ENCODE peak calls at places on chromosomes 11 and 22, in ten cellular contexts. T is SK-N-SH; I is vagina; R is aorta; Z is neuronal stem cell; X is heart right ventricle; U is PC-3; W is Peyer's patch; F is left ventricle myocardium inferior; D is CD8-positive, alpha-beta T cell. L is an unnamed sample.

GRCh38 chr11:36532908-36533601 is 23.0 kb upstream of the TRAF6 start:
- DNase-seq in F (no peak), X (no peak), D (no peak), I (no peak), T (peak; percentile 51), Z (no peak), U (no peak), W (no peak), R (no peak), L (no peak)

GRCh38 chr11:12056112-12056511 is 47.7 kb upstream of the DKK3 start:
- DNase-seq in R (no peak), T (no peak), W (no peak), Z (no peak), F (no peak), D (no peak), U (no peak), I (no peak), X (no peak), L (no peak)

GRCh38 chr11:1200611-1201191 is 22.2 kb upstream of the MUC5B start:
- DNase-seq in F (peak; percentile 6), I (no peak), U (peak; percentile 12), T (no peak), Z (no peak), D (no peak), X (no peak), W (no peak), R (peak; percentile 35), L (no peak)

GRCh38 chr11:73667906-73668305 is 21.5 kb downstream of the PLEKHB1 start:
- DNase-seq in U (no peak), Z (no peak), W (no peak), F (no peak), D (no peak), X (no peak), T (no peak), R (no peak), I (no peak), L (no peak)

GRCh38 chr22:48941903-48942625 is 885.6 kb downstream of the BRD1 start:
- DNase-seq in F (no peak), T (no peak), R (no peak), W (no peak), U (no peak), I (peak; percentile 90), D (no peak), X (no peak), Z (no peak), L (no peak)

GRCh38 chr11:61602775-61603569 is 22.1 kb upstream of the SYT7 start:
- DNase-seq in T (peak; percentile 89), X (peak; percentile 65), R (peak; percentile 81), Z (no peak), I (no peak), U (peak; percentile 80), W (no peak), F (peak; percentile 79), D (no peak), L (peak; percentile 68)

GRCh38 chr11:12410006-12410728 is 32.8 kb downstream of the PARVA start:
- DNase-seq in W (no peak), F (no peak), X (no peak), U (peak; percentile 30), T (peak; percentile 30), R (no peak), D (no peak), I (no peak), Z (no peak), L (no peak)

GRCh38 chr22:32564170-32565001 is 89.8 kb downstream of the FBXO7 start:
- DNase-seq in I (no peak), W (no peak), F (no peak), U (no peak), X (no peak), D (no peak), Z (no peak), R (no peak), T (no peak), L (no peak)

GRCh38 chr11:78414321-78415051 is 3.1 kb downstream of the GAB2 start:
- DNase-seq in R (no peak), Z (no peak), U (peak; percentile 64), D (no peak), F (no peak), W (no peak), I (no peak), T (peak; percentile 30), X (no peak), L (peak; percentile 47)

GRCh38 chr11:66338276-66339162 is 2.3 kb upstream of the RIN1 start:
- DNase-seq in W (no peak), Z (no peak), I (no peak), U (no peak), F (no peak), R (no peak), D (no peak), T (no peak), X (no peak), L (no peak)

GRCh38 chr11:125625225-125625593 is 246 bp downstream of the CHEK1 start:
- DNase-seq in R (no peak), T (no peak), Z (no peak), F (no peak), W (no peak), I (no peak), X (no peak), U (no peak), D (no peak), L (no peak)

GRCh38 chr11:23859087-23859486 is 637.8 kb upstream of the LUZP2 start:
- DNase-seq in T (no peak), R (no peak), W (no peak), F (no peak), U (no peak), D (no peak), X (no peak), Z (no peak), I (no peak), L (no peak)

GRCh38 chr11:23540101-23540561 is 679.9 kb upstream of the CCDC179 start:
- DNase-seq in F (no peak), R (no peak), T (peak; percentile 66), Z (peak; percentile 57), I (no peak), X (no peak), U (peak; percentile 79), D (no peak), W (no peak), L (peak; percentile 63)

GRCh38 chr22:50702261-50702671 is 29.6 kb downstream of the SHANK3 start:
- DNase-seq in D (no peak), U (no peak), I (no peak), T (no peak), R (peak; percentile 17), Z (no peak), X (no peak), W (no peak), F (no peak), L (no peak)

GRCh38 chr11:10505278-10506012 is 35.5 kb downstream of the RNF141 start:
- DNase-seq in I (no peak), R (no peak), Z (no peak), U (no peak), X (no peak), F (no peak), D (no peak), W (no peak), T (no peak), L (no peak)

GRCh38 chr11:130528862-130529261 is 80.4 kb downstream of the ADAMTS15 start:
- DNase-seq in U (peak; percentile 23), Z (no peak), D (no peak), R (no peak), W (no peak), T (no peak), F (no peak), X (no peak), I (no peak), L (no peak)

GRCh38 chr11:130528301-130528651 is 79.8 kb downstream of the ADAMTS15 start:
- DNase-seq in R (no peak), T (no peak), D (no peak), U (peak; percentile 73), F (no peak), Z (no peak), W (no peak), I (no peak), X (no peak), L (no peak)

GRCh38 chr11:130531061-130531460 is 82.6 kb downstream of the ADAMTS15 start:
- DNase-seq in W (no peak), D (no peak), R (no peak), X (no peak), F (no peak), Z (no peak), T (no peak), I (no peak), U (no peak), L (no peak)

GRCh38 chr11:130525307-130525706 is 76.9 kb downstream of the ADAMTS15 start:
- DNase-seq in W (no peak), X (no peak), R (no peak), Z (no peak), I (no peak), D (no peak), T (no peak), F (no peak), U (no peak), L (no peak)

GRCh38 chr11:130527648-130528300 is 79.3 kb downstream of the ADAMTS15 start:
- DNase-seq in I (no peak), U (peak; percentile 61), R (no peak), Z (no peak), X (peak; percentile 31), W (no peak), T (no peak), F (peak; percentile 53), D (no peak), L (peak; percentile 6)
- H3K4me1 ChIP-seq in I (peaks cover 9% of the 10 kb centered on the region), U (peaks cover 41% of the 10 kb centered on the region), R (no peaks in the 10 kb centered on the region), Z (peaks cover 14% of the 10 kb centered on the region), X (peaks cover 32% of the 10 kb centered on the region), W (no peaks in the 10 kb centered on the region), T (peaks cover 7% of the 10 kb centered on the region), F (peaks cover 56% of the 10 kb centered on the region), D (no peaks in the 10 kb centered on the region), L (no peaks in the 10 kb centered on the region)

DNA sequence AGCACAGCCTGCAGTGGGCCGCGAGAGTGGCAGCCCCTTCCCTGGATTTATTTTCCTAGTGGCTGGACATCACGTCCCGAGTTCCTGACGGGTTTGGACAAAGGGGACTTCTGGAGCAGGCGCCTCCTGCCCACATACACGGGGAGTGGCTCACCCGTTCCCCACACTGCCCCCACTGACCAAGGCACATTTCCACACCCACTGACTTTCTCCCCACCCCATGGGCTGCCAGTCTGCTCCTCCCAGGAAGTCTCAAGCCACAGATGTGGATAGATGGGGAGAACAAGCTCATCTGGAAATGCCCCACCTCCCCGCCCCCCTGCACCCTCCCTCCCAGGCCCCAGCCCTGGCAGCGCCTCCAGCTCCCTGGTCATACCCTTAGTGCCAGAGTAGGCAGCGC is 34.0 kb upstream of the FADD start:
- DNase-seq in R (no peak), W (no peak), D (no peak), F (no peak), I (no peak), U (no peak), T (no peak), X (no peak), Z (no peak), L (no peak)
- H3K27ac ChIP-seq in R (no peak overlapping the region), W (no peak overlapping the region), D (no peak overlapping the region), F (no peak overlapping the region), I (no peak overlapping the region), U (no peak overlapping the region), T (no peak overlapping the region), X (no peak overlapping the region), Z (no peak overlapping the region), L (no peak overlapping the region)

GRCh38 chr11:119793335-119793984 is 64.5 kb upstream of the NECTIN1 start:
- DNase-seq in R (no peak), Z (no peak), U (no peak), W (no peak), T (no peak), F (no peak), D (no peak), I (no peak), X (no peak), L (no peak)
- H3K4me1 ChIP-seq in R (no peaks in the 10 kb centered on the region), Z (peaks cover 30% of the 10 kb centered on the region), U (no peaks in the 10 kb centered on the region), W (no peaks in the 10 kb centered on the region), T (no peaks in the 10 kb centered on the region), F (peaks cover 8% of the 10 kb centered on the region), D (no peaks in the 10 kb centered on the region), I (peaks cover 8% of the 10 kb centered on the region), X (no peaks in the 10 kb centered on the region), L (no peaks in the 10 kb centered on the region)

GRCh38 chr22:37417737-37418348 is 9.4 kb downstream of the ELFN2 start:
- DNase-seq in U (no peak), R (no peak), D (no peak), T (no peak), I (no peak), Z (no peak), W (no peak), X (no peak), F (no peak), L (no peak)
- H3K27ac ChIP-seq in U (no peak overlapping the region), R (no peak overlapping the region), D (no peak overlapping the region), T (no peak overlapping the region), I (no peak overlapping the region), Z (no peak overlapping the region), W (no peak overlapping the region), X (no peak overlapping the region), F (no peak overlapping the region), L (no peak overlapping the region)

L was measured in small intestine.